ENCODE peak calls at places on chromosomes 3 and 15, in seven cellular contexts. J, A, W, S, T, L and I are unnamed samples.

GRCh38 chr3:183178833-183179549 is 16.5 kb upstream of the LAMP3 start:
- DNase-seq in W (peak), S (no peak), T (peak), L (no peak), J (peak), A (peak), I (no peak)

GRCh38 chr15:63439536-63440264 is 58.1 kb upstream of the CA12 start:
- DNase-seq in W (no peak), J (no peak), A (no peak), T (no peak), S (no peak), L (no peak), I (no peak)

GRCh38 chr15:73786518-73786917 is 33.4 kb upstream of the INSYN1 start:
- DNase-seq in T (no peak), S (no peak), J (no peak), A (no peak), L (no peak), W (no peak), I (no peak)

GRCh38 chr3:138468886-138469285 is 34.5 kb downstream of the ESYT3 start:
- DNase-seq in W (no peak), S (no peak), J (no peak), T (no peak), A (no peak), L (no peak), I (no peak)

GRCh38 chr15:71612869-71613268 is 197.5 kb upstream of the NR2E3 start:
- DNase-seq in J (no peak), W (no peak), A (no peak), T (no peak), L (no peak), S (no peak), I (no peak)

GRCh38 chr3:19994796-19995195 is 17.3 kb downstream of the PP2D1 start:
- DNase-seq in L (no peak), J (no peak), S (no peak), T (no peak), W (no peak), A (no peak), I (no peak)

GRCh38 chr3:44280631-44281030 is 38.9 kb downstream of the TOPAZ1 start:
- DNase-seq in W (no peak), A (no peak), S (no peak), T (no peak), L (no peak), J (no peak), I (no peak)

GRCh38 chr3:25455316-25456232 is 27.5 kb downstream of the RARB start:
- DNase-seq in T (no peak), S (no peak), W (peak), J (no peak), L (no peak), A (no peak), I (no peak)

GRCh38 chr15:68052431-68052830 is 1.7 kb upstream of the PIAS1 start:
- DNase-seq in A (no peak), L (no peak), S (no peak), J (no peak), W (no peak), T (no peak), I (no peak)

GRCh38 chr3:59027607-59028006 is 22.2 kb downstream of the CFAP20DC start:
- DNase-seq in W (no peak), S (no peak), A (no peak), L (no peak), T (no peak), J (no peak), I (no peak)

GRCh38 chr15:33846862-33847261 is 121.4 kb upstream of the CHRM5 start:
- DNase-seq in W (no peak), J (no peak), A (no peak), S (no peak), L (no peak), T (no peak), I (no peak)

GRCh38 chr3:135929670-135930069 is 35.9 kb upstream of the PPP2R3A start:
- DNase-seq in J (no peak), S (no peak), W (no peak), T (no peak), L (no peak), A (no peak), I (no peak)

GRCh38 chr3:186806173-186807055 is at the start of gene RFC4:
- DNase-seq in S (peak), L (peak), A (peak), W (peak), J (peak), T (peak), I (peak)

GRCh38 chr3:30677347-30677685 is 70.9 kb downstream of the TGFBR2 start:
- DNase-seq in S (no peak), T (no peak), J (no peak), L (no peak), W (no peak), A (no peak), I (no peak)

GRCh38 chr3:72299321-72299802 is 514.4 kb upstream of the PROK2 start:
- DNase-seq in L (no peak), J (no peak), A (no peak), T (no peak), W (peak), S (no peak), I (no peak)

GRCh38 chr3:31533169-31533870 is 595 bp downstream of the STT3B start:
- DNase-seq in W (peak), T (peak), J (peak), A (peak), L (peak), S (peak), I (peak)

GRCh38 chr3:171801738-171802600 is 8.3 kb downstream of the PLD1 start:
- DNase-seq in L (no peak), J (no peak), A (no peak), S (no peak), W (peak), T (no peak), I (no peak)

GRCh38 chr15:79615754-79616153 is 183.6 kb downstream of the MINAR1 start:
- DNase-seq in J (no peak), L (no peak), A (no peak), T (no peak), W (no peak), S (no peak), I (no peak)

GRCh38 chr15:62991698-62992097 is 50.8 kb upstream of the TPM1 start:
- DNase-seq in J (no peak), L (no peak), S (no peak), W (no peak), A (no peak), T (no peak), I (no peak)

GRCh38 chr3:55483196-55484095 is 3.7 kb downstream of the WNT5A start:
- DNase-seq in T (no peak), A (no peak), J (no peak), L (no peak), W (no peak), S (no peak), I (no peak)

GRCh38 chr3:123285479-123285878 is 83.7 kb downstream of the SEC22A start:
- DNase-seq in W (no peak), A (no peak), T (no peak), L (no peak), S (no peak), J (no peak), I (no peak)

GRCh38 chr3:98690876-98691275 is 72.3 kb upstream of the ST3GAL6 start:
- DNase-seq in A (no peak), W (no peak), S (no peak), T (no peak), L (no peak), J (no peak), I (no peak)

GRCh38 chr3:44355634-44356033 is 17.1 kb downstream of the TCAIM start:
- DNase-seq in J (no peak), S (no peak), A (no peak), L (no peak), T (no peak), W (peak), I (no peak)

GRCh38 chr3:106208979-106209378 is 340.2 kb upstream of the CBLB start:
- DNase-seq in L (no peak), J (no peak), W (peak), T (no peak), A (no peak), S (no peak), I (no peak)
- TF ChIP-seq CTCF in L (no peak), J (no peak), W (no peak), T (no peak), A (peak), S (no peak), I (peak)

GRCh38 chr3:112560330-112560729 is 1.4 kb downstream of the ATG3 start:
- DNase-seq in W (no peak), L (no peak), T (no peak), J (no peak), S (no peak), A (no peak), I (no peak)
- H3K27ac ChIP-seq in W (peak), L (no peak), T (peak), J (peak), S (no peak), A (peak), I (peak)

GRCh38 chr3:156674046-156674910 is at the start of gene TIPARP:
- DNase-seq in T (peak), S (peak), L (peak), W (peak), A (peak), J (peak), I (peak)

GRCh38 chr3:156676467-156677119 is 2.2 kb downstream of the TIPARP start:
- DNase-seq in W (no peak), T (no peak), L (no peak), J (no peak), S (no peak), A (no peak), I (no peak)

GRCh38 chr3:156675744-156676466 is 1.5 kb downstream of the TIPARP start:
- DNase-seq in A (no peak), W (peak), T (no peak), S (no peak), L (peak), J (peak), I (peak)

GRCh38 chr3:156674911-156675743 is 737 bp downstream of the TIPARP start:
- DNase-seq in S (peak), W (peak), T (peak), J (peak), A (peak), L (peak), I (peak)

DNA sequence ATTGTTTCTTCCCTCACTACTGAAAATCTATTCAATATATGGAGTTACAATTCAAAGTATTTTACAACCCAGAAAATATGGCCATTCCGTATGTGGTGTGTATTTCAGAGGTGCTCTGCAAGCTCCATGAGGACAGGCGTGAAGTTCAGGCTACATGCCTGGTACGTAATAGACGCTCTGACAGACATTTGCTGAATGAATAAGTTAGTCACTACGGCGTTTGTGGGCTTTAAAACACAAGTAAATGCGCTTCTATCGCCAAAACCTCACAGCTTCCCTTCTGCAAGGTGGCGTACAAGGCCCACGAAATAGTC is 701 bp upstream of the TIPARP start:
- DNase-seq in T (no peak), J (no peak), W (no peak), A (no peak), L (no peak), S (no peak), I (no peak)
- H3K4me3 ChIP-seq in T (peak), J (peak), W (no peak), A (peak), L (peak), S (peak), I (peak)

DNA sequence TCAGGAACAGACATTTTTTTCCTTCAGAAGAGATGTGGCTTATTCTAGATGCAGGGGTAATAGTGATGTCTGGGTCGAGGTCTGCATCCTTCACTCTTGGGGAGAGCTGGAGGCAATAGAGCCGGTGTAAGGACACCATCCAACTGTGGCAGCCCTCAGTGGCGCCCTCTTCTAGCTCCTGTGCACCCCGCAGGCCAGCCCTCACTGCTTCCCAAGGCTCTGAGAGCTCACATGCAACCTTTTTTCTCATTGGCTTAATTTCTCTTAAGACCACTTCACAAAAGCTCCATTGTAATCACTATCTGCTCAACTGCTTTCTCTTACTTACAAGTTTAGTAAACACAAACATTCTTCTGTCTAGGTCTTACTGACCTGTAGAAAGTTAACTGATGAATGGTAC is 3.9 kb upstream of the VPS8 start:
- DNase-seq in T (no peak), S (no peak), A (no peak), W (no peak), J (no peak), L (no peak), I (no peak)
- TF ChIP-seq CTCF in T (no peak), S (no peak), A (peak), W (peak), J (no peak), L (no peak), I (peak)